ENCODE peak calls at places on chromosome 21, in seven cellular contexts. B is ovary, O is stomach, H is IMR-90, D is breast epithelium, K is GM12865, I is tibial artery. Q is an unnamed sample.

GRCh38 chr21:17784604-17785402 is 34.4 kb downstream of the C21orf91 start:
- DNase-seq in D (no peak), I (no peak), O (no peak), B (no peak), K (peak), H (no peak), Q (no peak)

GRCh38 chr21:28337319-28337718 is 655.4 kb downstream of the LTN1 start:
- DNase-seq in I (no peak), O (no peak), K (peak), H (peak), B (no peak), D (no peak), Q (peak)

GRCh38 chr21:37552496-37553399 is 186.2 kb downstream of the DYRK1A start:
- DNase-seq in O (no peak), D (no peak), K (no peak), H (no peak), B (peak), I (no peak), Q (no peak)

GRCh38 chr21:15839601-15840000 is 109.8 kb downstream of the USP25 start:
- DNase-seq in O (no peak), B (no peak), K (no peak), H (peak), I (no peak), D (no peak), Q (peak)

GRCh38 chr21:15495965-15496364 is 233.8 kb upstream of the USP25 start:
- DNase-seq in H (peak), O (no peak), B (no peak), K (no peak), I (no peak), D (no peak), Q (peak)

GRCh38 chr21:37496972-37497371 is 130.4 kb downstream of the DYRK1A start:
- DNase-seq in H (no peak), I (no peak), B (no peak), K (no peak), D (no peak), O (no peak), Q (peak)

GRCh38 chr21:38171723-38172344 is 85.0 kb upstream of the KCNJ15 start:
- DNase-seq in B (no peak), O (no peak), K (no peak), D (no peak), H (peak), I (no peak), Q (peak)

GRCh38 chr21:36350282-36350910 is 30.4 kb downstream of the MORC3 start:
- DNase-seq in H (peak), I (no peak), O (no peak), K (no peak), B (no peak), D (no peak), Q (peak)

GRCh38 chr21:35984654-35985366 is 75.5 kb downstream of the SETD4 start:
- DNase-seq in K (no peak), O (no peak), D (no peak), H (no peak), B (no peak), I (no peak), Q (no peak)

GRCh38 chr21:37927711-37928110 is 11.5 kb upstream of the KCNJ6 start:
- DNase-seq in O (no peak), H (no peak), B (no peak), D (no peak), I (no peak), K (no peak), Q (no peak)

GRCh38 chr21:36325373-36326010 is 5.5 kb downstream of the MORC3 start:
- DNase-seq in D (no peak), B (no peak), K (no peak), H (peak), I (no peak), O (no peak), Q (peak)

GRCh38 chr21:15272171-15272570 is 207.4 kb upstream of the NRIP1 start:
- DNase-seq in B (no peak), I (no peak), H (no peak), D (no peak), O (no peak), K (no peak), Q (no peak)

GRCh38 chr21:35909456-35910178 is 150.7 kb downstream of the SETD4 start:
- DNase-seq in D (no peak), O (no peak), K (no peak), B (no peak), I (no peak), H (peak), Q (no peak)

GRCh38 chr21:15059397-15059796 is 5.4 kb downstream of the NRIP1 start:
- DNase-seq in D (no peak), K (no peak), H (no peak), B (no peak), I (no peak), O (no peak), Q (no peak)

GRCh38 chr21:39125752-39126485 is 57.3 kb downstream of the PSMG1 start:
- DNase-seq in H (peak), I (no peak), B (peak), D (peak), K (peak), O (peak), Q (peak)

GRCh38 chr21:37389456-37389855 is 22.9 kb downstream of the DYRK1A start:
- DNase-seq in K (no peak), H (no peak), I (no peak), D (no peak), B (no peak), O (no peak), Q (no peak)

GRCh38 chr21:40731206-40731605 is 115.8 kb downstream of the DSCAM start:
- DNase-seq in B (no peak), H (no peak), K (no peak), I (no peak), D (no peak), O (no peak), Q (no peak)

GRCh38 chr21:29433366-29434059 is 134.8 kb downstream of the BACH1 start:
- DNase-seq in I (no peak), B (no peak), D (no peak), H (peak), K (no peak), O (no peak), Q (no peak)

GRCh38 chr21:28615276-28615675 is 377.4 kb downstream of the LTN1 start:
- DNase-seq in K (no peak), B (no peak), H (peak), D (no peak), I (no peak), O (no peak), Q (peak)

GRCh38 chr21:37520801-37521200 is 154.2 kb downstream of the DYRK1A start:
- DNase-seq in I (no peak), K (no peak), D (no peak), B (no peak), H (no peak), O (no peak), Q (no peak)

GRCh38 chr21:38654580-38654979 is 151.1 kb upstream of the ETS2 start:
- DNase-seq in K (no peak), O (no peak), B (no peak), H (no peak), I (no peak), D (no peak), Q (no peak)

GRCh38 chr21:14675774-14676530 is 129.8 kb upstream of the SAMSN1 start:
- DNase-seq in B (no peak), K (peak), I (no peak), D (no peak), H (no peak), O (no peak), Q (no peak)

GRCh38 chr21:29053011-29053553 is 20.4 kb downstream of the CCT8 start:
- DNase-seq in H (no peak), I (no peak), D (no peak), B (no peak), O (no peak), K (no peak), Q (no peak)

GRCh38 chr21:46425566-46425965 is 33.1 kb upstream of the DIP2A start:
- DNase-seq in K (no peak), I (no peak), B (no peak), D (peak), H (no peak), O (no peak), Q (no peak)

GRCh38 chr21:29870814-29871213 is 69.0 kb downstream of the GRIK1 start:
- DNase-seq in O (no peak), I (no peak), B (no peak), K (no peak), D (no peak), H (no peak), Q (no peak)

GRCh38 chr21:15121655-15122120 is 56.9 kb upstream of the NRIP1 start:
- DNase-seq in D (no peak), K (no peak), B (peak), I (no peak), H (peak), O (peak), Q (peak)

GRCh38 chr21:15062566-15062965 is 2.2 kb downstream of the NRIP1 start:
- DNase-seq in I (no peak), B (no peak), K (peak), H (no peak), D (no peak), O (no peak), Q (peak)

GRCh38 chr21:39676054-39676771 is 63.5 kb downstream of the B3GALT5 start:
- DNase-seq in B (no peak), D (peak), K (peak), H (no peak), O (no peak), I (no peak), Q (no peak)

GRCh38 chr21:38306833-38307232 is 50.0 kb downstream of the KCNJ15 start:
- DNase-seq in D (no peak), H (peak), I (no peak), O (no peak), B (no peak), K (no peak), Q (peak)

DNA sequence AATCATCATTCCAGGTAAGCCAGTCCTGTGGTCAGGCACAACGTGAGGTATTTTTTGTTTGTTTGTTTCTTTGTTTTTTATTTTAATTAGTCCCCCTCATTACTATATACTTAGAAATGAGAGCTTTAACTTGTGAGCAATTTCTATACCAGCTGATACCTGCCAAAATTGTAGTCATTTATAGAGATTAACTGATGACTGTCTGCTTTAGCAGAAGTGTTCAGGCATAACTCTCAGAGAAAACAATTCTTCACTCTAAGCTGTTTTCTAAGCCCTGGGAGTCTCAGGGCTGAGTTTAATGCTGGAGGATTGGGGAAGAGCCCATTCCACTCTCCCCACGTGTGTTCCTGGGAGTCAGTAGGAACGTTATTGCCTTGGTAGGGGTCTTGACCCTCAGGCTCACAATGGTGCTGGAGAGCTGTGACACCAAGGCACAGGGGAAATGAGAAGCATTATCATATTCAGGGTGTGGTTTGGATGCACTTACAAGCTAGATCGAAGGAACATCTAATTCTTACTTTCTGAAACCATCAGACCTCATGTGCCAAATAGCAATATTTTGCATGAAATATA is 168.2 kb downstream of the CLIC6 start:
- DNase-seq in K (no peak), O (no peak), D (no peak), B (no peak), H (no peak), I (no peak), Q (no peak)
- H3K4me3 ChIP-seq in K (no peak), O (no peak), D (peak), B (no peak), H (no peak), I (no peak), Q (peak)

GRCh38 chr21:42833439-42833815 is 45.9 kb downstream of the WDR4 start:
- DNase-seq in H (peak), K (peak), B (no peak), O (peak), D (no peak), I (no peak), Q (no peak)
- TF ChIP-seq CTCF in H (peak), K (peak), B (no peak), O (no peak), D (peak), I (no peak), Q (no peak)

GRCh38 chr21:44800103-44800502 is 1.5 kb downstream of the UBE2G2 start:
- DNase-seq in D (no peak), O (peak), H (peak), B (no peak), K (peak), I (no peak), Q (peak)
- H3K4me3 ChIP-seq in D (no peak), O (no peak), H (no peak), B (no peak), K (peak), I (no peak), Q (peak)

GRCh38 chr21:42258885-42259407 is 40.0 kb downstream of the ABCG1 start:
- DNase-seq in K (no peak), I (no peak), O (no peak), H (no peak), D (no peak), B (no peak), Q (no peak)
- TF ChIP-seq CTCF in K (no peak), I (no peak), O (no peak), H (no peak), D (peak), B (no peak), Q (no peak)

DNA sequence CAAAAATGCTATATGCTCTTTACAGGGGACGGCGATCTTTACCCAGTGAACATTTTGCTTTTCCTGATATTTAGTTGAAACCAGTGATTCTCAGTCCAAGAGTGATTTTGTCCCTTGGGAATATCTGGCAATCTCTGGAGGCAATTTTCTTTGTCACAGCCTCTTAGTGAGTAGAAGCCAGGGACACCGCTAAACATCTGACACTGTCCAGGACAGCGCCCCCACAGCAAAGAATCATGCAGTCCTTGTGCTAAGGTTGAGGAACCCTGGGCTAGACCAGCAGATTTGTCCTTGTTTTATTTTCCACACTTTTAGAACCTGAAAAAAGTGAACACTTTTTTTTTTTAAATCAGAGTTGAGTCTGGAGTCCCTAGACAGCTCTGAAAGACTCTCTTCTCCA is 13.1 kb downstream of the EVA1C start:
- DNase-seq in K (no peak), O (no peak), I (no peak), H (no peak), B (no peak), D (no peak), Q (no peak)
- H3K4me3 ChIP-seq in K (no peak), O (no peak), I (no peak), H (no peak), B (no peak), D (no peak), Q (no peak)

DNA sequence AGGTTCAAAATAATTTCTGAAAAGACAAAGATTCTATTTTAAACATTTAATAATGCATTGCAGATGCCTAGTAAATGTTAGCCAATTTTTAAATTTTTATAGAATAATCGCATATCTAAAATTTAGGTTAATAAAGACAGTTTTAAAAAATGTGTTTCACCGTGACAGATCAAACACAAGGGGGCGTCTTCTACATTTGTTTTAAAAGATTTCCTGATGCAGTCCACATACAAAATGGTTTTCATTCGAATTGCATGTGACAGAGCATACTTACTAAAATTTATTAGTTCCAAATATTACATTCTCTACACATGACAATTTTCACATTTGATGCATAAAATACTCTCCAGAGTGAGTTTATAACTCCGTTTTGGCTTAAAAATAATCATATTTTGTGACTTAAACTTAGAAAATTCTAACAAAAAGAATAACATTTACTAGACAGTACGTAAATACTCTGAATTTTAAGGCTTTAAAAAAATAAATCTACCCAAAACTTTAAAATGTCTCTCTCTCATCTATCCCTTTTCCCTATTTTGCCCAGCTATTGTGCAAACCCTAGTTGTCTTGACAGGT is 75.5 kb downstream of the ADAMTS1 start:
- DNase-seq in K (no peak), I (no peak), H (peak), O (no peak), B (no peak), D (no peak), Q (peak)
- TF ChIP-seq CTCF in K (peak), I (peak), H (peak), O (no peak), B (peak), D (peak), Q (peak)

GRCh38 chr21:24007592-24007991 is 1599.7 kb downstream of the MRPL39 start:
- DNase-seq in O (no peak), B (no peak), K (no peak), H (no peak), I (no peak), D (no peak), Q (no peak)
- H3K4me3 ChIP-seq in O (no peak), B (no peak), K (no peak), H (no peak), I (no peak), D (no peak), Q (no peak)

GRCh38 chr21:20023199-20023598 is 975.0 kb upstream of the NCAM2 start:
- DNase-seq in I (no peak), O (no peak), B (no peak), K (no peak), H (no peak), D (no peak), Q (no peak)

GRCh38 chr21:20026517-20026916 is 971.7 kb upstream of the NCAM2 start:
- DNase-seq in H (no peak), O (no peak), D (no peak), B (no peak), K (no peak), I (no peak), Q (no peak)

GRCh38 chr21:20020032-20020431 is 978.2 kb upstream of the NCAM2 start:
- DNase-seq in H (no peak), K (no peak), O (no peak), I (no peak), D (no peak), B (no peak), Q (no peak)

GRCh38 chr21:20030390-20030789 is 967.8 kb upstream of the NCAM2 start:
- DNase-seq in D (peak), K (no peak), H (no peak), I (no peak), B (no peak), O (no peak), Q (no peak)

DNA sequence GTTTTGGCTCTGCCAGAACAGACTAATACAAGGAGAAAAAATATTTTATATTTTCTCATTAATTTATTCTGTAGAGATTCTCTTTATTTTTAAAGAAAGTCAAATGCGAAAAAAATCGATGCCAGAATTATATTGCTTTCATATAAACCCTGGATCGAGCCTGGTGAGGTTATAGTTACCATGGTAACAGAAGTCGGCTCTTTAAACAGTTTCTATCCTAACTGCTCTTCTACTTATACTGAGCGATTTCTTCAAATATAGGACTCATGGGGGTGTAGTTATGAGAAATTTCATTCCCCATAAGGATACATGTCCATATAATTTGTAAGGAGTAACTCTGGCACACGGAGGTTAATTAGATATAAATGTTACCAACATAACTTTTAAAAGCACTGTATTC is 973.5 kb upstream of the NCAM2 start:
- DNase-seq in D (no peak), B (no peak), I (no peak), O (no peak), K (no peak), H (no peak), Q (no peak)
- TF ChIP-seq CTCF in D (no peak), B (no peak), I (no peak), O (no peak), K (no peak), H (no peak), Q (no peak)

DNA sequence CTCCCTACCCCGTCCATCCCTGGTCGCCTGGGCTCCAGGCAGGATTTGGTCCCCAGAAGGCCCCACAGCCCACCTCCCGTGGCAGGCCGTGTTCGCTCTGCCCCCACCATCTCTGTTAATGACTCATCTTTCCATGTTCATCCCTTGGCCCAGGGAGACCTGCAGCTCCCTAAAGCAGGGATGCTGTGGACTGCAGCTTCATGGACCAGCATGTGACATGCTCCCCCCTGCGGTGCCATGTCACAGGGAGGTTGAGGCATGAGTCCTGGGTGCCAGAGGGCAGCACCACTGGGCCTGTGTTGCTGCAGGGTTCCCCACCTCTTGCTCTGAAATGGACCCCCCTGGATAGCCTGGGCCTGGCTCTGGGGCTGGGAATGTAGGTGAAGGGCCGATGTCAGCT is 26.9 kb downstream of the UBASH3A start:
- DNase-seq in B (no peak), I (no peak), D (no peak), O (no peak), H (no peak), K (no peak), Q (no peak)
- H3K4me3 ChIP-seq in B (no peak), I (no peak), D (no peak), O (no peak), H (no peak), K (no peak), Q (no peak)

GRCh38 chr21:42010507-42011493 is 640 bp upstream of the ZBTB21 start:
- DNase-seq in O (no peak), B (peak), I (no peak), D (peak), H (no peak), K (peak), Q (no peak)
- TF ChIP-seq CTCF in O (no peak), B (no peak), I (peak), D (no peak), H (peak), K (no peak), Q (no peak)